ENCODE peak calls at places on chromosome 22, in eight cellular contexts. D is NB4, F is A549, T is H1, H is HCT116, K is endothelial cell of umbilical vein, I is SK-N-SH, X is K562. Z is an unnamed sample.

GRCh38 chr22:19519041-19519926 is 4.9 kb downstream of the CLDN5 start:
- DNase-seq in D (no peak), F (no peak), T (no peak), H (no peak), K (no peak), I (no peak), X (no peak), Z (no peak)

GRCh38 chr22:25027959-25028840 is 75.7 kb downstream of the KIAA1671 start:
- DNase-seq in D (peak; percentile 19), F (peak; percentile 31), T (peak; percentile 88), H (no peak), K (peak; percentile 39), I (peak; percentile 66), X (peak; percentile 39), Z (peak; percentile 79)

GRCh38 chr22:40216041-40216756 is 38.5 kb downstream of the TNRC6B start:
- DNase-seq in D (no peak), F (no peak), T (no peak), H (no peak), K (no peak), I (no peak), X (no peak), Z (no peak)

GRCh38 chr22:31291403-31291715 is 929 bp downstream of the PIK3IP1 start:
- DNase-seq in D (no peak), F (no peak), T (no peak), H (no peak), K (no peak), I (no peak), X (no peak), Z (no peak)

GRCh38 chr22:49825436-49825835 is 2.2 kb downstream of the BRD1 start:
- DNase-seq in D (peak; percentile 51), F (no peak), T (no peak), H (no peak), K (peak; percentile 19), I (no peak), X (no peak), Z (no peak)

GRCh38 chr22:33666661-33667619 is 253.3 kb downstream of the LARGE1 start:
- DNase-seq in D (peak; percentile 67), F (no peak), T (no peak), H (no peak), K (no peak), I (no peak), X (no peak), Z (no peak)

GRCh38 chr22:26086359-26086758 is 82.9 kb upstream of the SEZ6L start:
- DNase-seq in D (peak; percentile 23), F (no peak), T (no peak), H (no peak), K (no peak), I (peak; percentile 36), X (no peak), Z (no peak)

GRCh38 chr22:31377609-31378008 is 21.8 kb upstream of the DRG1 start:
- DNase-seq in D (no peak), F (no peak), T (no peak), H (no peak), K (no peak), I (no peak), X (no peak), Z (no peak)

GRCh38 chr22:19287076-19287724 is 4.3 kb downstream of the CLTCL1 start:
- DNase-seq in D (no peak), F (no peak), T (no peak), H (no peak), K (no peak), I (no peak), X (no peak), Z (no peak)

GRCh38 chr22:50444663-50445062 is 30.2 kb downstream of the SBF1 start:
- DNase-seq in D (no peak), F (no peak), T (no peak), H (peak; percentile 6), K (peak; percentile 62), I (no peak), X (no peak), Z (no peak)

GRCh38 chr22:40345271-40345670 is 1.0 kb upstream of the ADSL start:
- DNase-seq in D (peak; percentile 32), F (no peak), T (no peak), H (no peak), K (no peak), I (no peak), X (no peak), Z (no peak)

GRCh38 chr22:38941488-38941987 is 15.9 kb upstream of the APOBEC3A start:
- DNase-seq in D (peak; percentile 73), F (no peak), T (no peak), H (no peak), K (no peak), I (no peak), X (no peak), Z (no peak)

GRCh38 chr22:50704510-50705218 is 32.0 kb downstream of the SHANK3 start:
- DNase-seq in D (no peak), F (no peak), T (no peak), H (no peak), K (no peak), I (no peak), X (peak; percentile 27), Z (peak; percentile 7)

GRCh38 chr22:47401592-47401898 is 639.1 kb downstream of the TBC1D22A start:
- DNase-seq in D (no peak), F (no peak), T (no peak), H (no peak), K (no peak), I (no peak), X (no peak), Z (no peak)

GRCh38 chr22:32005453-32005852 is 37.6 kb upstream of the SLC5A1 start:
- DNase-seq in D (no peak), F (no peak), T (no peak), H (no peak), K (no peak), I (no peak), X (no peak), Z (no peak)

GRCh38 chr22:24117942-24118341 is 63.3 kb upstream of the SUSD2 start:
- DNase-seq in D (peak; percentile 19), F (no peak), T (peak; percentile 59), H (no peak), K (no peak), I (peak; percentile 45), X (peak; percentile 25), Z (peak; percentile 53)

GRCh38 chr22:50712341-50713007 is 25.5 kb upstream of the ACR start:
- DNase-seq in D (no peak), F (no peak), T (no peak), H (no peak), K (no peak), I (no peak), X (no peak), Z (no peak)

GRCh38 chr22:50236731-50237409 is 8.0 kb downstream of the TUBGCP6 start:
- DNase-seq in D (peak; percentile 88), F (peak; percentile 25), T (peak; percentile 51), H (no peak), K (no peak), I (no peak), X (no peak), Z (no peak)

GRCh38 chr22:33481550-33481949 is 423.4 kb upstream of the SYN3 start:
- DNase-seq in D (no peak), F (no peak), T (no peak), H (no peak), K (no peak), I (no peak), X (no peak), Z (no peak)

DNA sequence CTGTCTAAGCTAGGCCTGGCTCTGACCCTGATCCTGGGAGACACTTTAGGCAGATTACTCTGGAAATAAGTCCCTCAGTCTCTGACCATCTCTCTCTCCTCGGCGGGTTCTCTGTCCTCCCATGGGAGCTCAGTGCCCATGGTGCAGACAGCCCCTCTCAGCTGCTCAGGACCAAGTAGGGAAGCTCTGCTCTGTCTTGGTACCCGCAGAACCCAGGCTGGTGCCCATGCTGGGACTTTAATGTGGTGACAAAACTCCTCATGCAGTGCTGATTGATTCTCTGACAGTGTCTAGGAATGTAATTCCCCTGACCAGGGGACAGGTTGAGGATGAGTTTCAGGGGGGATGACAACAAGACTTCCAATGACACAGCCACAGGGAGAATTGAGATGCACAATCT is 30.3 kb upstream of the GGTLC2 start:
- DNase-seq in D (no peak), F (no peak), T (no peak), H (no peak), K (no peak), I (no peak), X (no peak), Z (no peak)
- TF ChIP-seq MAX in D (no peak), F (no peak), T (no peak), H (no peak), K (no peak), I (no peak), X (no peak), Z (no peak)

GRCh38 chr22:37427128-37427710 is at the start of gene ELFN2:
- DNase-seq in D (no peak), F (peak; percentile 22), T (no peak), H (no peak), K (peak; percentile 20), I (peak; percentile 81), X (no peak), Z (peak; percentile 36)

GRCh38 chr22:37426532-37427127 is 649 bp downstream of the ELFN2 start:
- DNase-seq in D (no peak), F (no peak), T (no peak), H (no peak), K (no peak), I (no peak), X (no peak), Z (no peak)

GRCh38 chr22:37425800-37426531 is 1.3 kb downstream of the ELFN2 start:
- DNase-seq in D (peak; percentile 47), F (no peak), T (peak; percentile 70), H (no peak), K (peak; percentile 7), I (no peak), X (no peak), Z (peak; percentile 63)

GRCh38 chr22:37428649-37429586 is 1.6 kb upstream of the ELFN2 start:
- DNase-seq in D (peak; percentile 68), F (peak; percentile 64), T (peak; percentile 83), H (peak; percentile 37), K (peak; percentile 56), I (peak; percentile 88), X (peak; percentile 57), Z (peak; percentile 81)

GRCh38 chr22:37427711-37428635 is 694 bp upstream of the ELFN2 start:
- DNase-seq in D (no peak), F (no peak), T (no peak), H (no peak), K (no peak), I (peak; percentile 70), X (no peak), Z (peak; percentile 35)
- TF ChIP-seq MAX in D (no peak), F (no peak), T (no peak), H (no peak), K (no peak), I (no peak), X (no peak), Z (no peak)

DNA sequence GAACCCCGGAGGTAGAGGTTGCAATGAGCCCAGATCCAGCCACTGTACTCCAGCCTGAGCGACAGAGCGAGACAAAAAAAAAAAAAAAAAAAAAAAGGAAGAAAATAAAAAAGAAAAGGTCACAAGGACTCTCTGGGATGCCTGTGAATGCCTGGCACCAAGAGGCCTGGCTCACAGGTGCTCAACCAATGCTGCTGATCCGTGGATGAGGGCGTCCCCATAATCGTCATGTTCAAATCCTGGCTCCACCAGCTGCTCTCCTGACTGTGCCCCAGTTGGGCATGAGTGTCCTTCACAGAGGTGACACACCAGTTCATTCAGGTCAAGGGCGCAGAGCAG is 645 bp upstream of the GAS2L1 start:
- DNase-seq in D (no peak), F (no peak), T (no peak), H (no peak), K (no peak), I (no peak), X (no peak), Z (no peak)
- TF ChIP-seq MAX in D (no peak), F (no peak), T (no peak), H (no peak), K (no peak), I (no peak), X (no peak), Z (no peak)

GRCh38 chr22:28237092-28237491 is 318.0 kb upstream of the PITPNB start:
- DNase-seq in D (no peak), F (no peak), T (no peak), H (no peak), K (no peak), I (no peak), X (no peak), Z (no peak)
- TF ChIP-seq MAX in D (no peak), F (no peak), T (no peak), H (no peak), K (no peak), I (no peak), X (no peak), Z (no peak)

Z was measured in WTC11.